ENCODE peak calls at places on chromosome 3, in four cellular contexts. B, X, P and J are unnamed samples.

GRCh38 chr3:56800373-56801150 is 1.2 kb downstream of the ARHGEF3 start:
- DNase-seq in B (no peak), X (no peak), P (no peak), J (no peak)

GRCh38 chr3:60579734-60580133 is 671.5 kb downstream of the FHIT start:
- DNase-seq in B (no peak), X (peak), P (no peak), J (no peak)

GRCh38 chr3:71573181-71573580 is 10.3 kb downstream of the FOXP1 start:
- DNase-seq in B (no peak), X (no peak), P (no peak), J (no peak)

GRCh38 chr3:142087676-142088075 is 61.7 kb downstream of the TFDP2 start:
- DNase-seq in B (no peak), X (no peak), P (no peak), J (no peak)

GRCh38 chr3:16404349-16404895 is 109.1 kb downstream of the RFTN1 start:
- DNase-seq in B (no peak), X (no peak), P (no peak), J (no peak)

GRCh38 chr3:169664034-169664820 is 715 bp upstream of the MECOM start:
- DNase-seq in B (no peak), X (peak), P (no peak), J (no peak)

GRCh38 chr3:155386817-155387403 is 93.4 kb upstream of the STRIT1 start:
- DNase-seq in B (no peak), X (no peak), P (no peak), J (no peak)

GRCh38 chr3:72665103-72665502 is 183.1 kb downstream of the SHQ1 start:
- DNase-seq in B (no peak), X (no peak), P (no peak), J (no peak)

GRCh38 chr3:173892547-173892946 is 495.0 kb downstream of the NLGN1 start:
- DNase-seq in B (no peak), X (no peak), P (no peak), J (no peak)

GRCh38 chr3:192802957-192803899 is 75.9 kb upstream of the FGF12 start:
- DNase-seq in B (peak), X (peak), P (peak), J (no peak)

GRCh38 chr3:128438488-128439072 is 28.1 kb downstream of the DNAJB8 start:
- DNase-seq in B (peak), X (peak), P (no peak), J (no peak)

GRCh38 chr3:126487151-126487771 is 11.6 kb upstream of the ZXDC start:
- DNase-seq in B (peak), X (no peak), P (peak), J (no peak)

GRCh38 chr3:12901631-12902045 is 60.3 kb upstream of the RPL32 start:
- DNase-seq in B (peak), X (no peak), P (peak), J (no peak)

GRCh38 chr3:141998674-141999290 is 122.3 kb downstream of the ATP1B3 start:
- DNase-seq in B (no peak), X (peak), P (peak), J (no peak)

GRCh38 chr3:143586565-143586964 is 261.7 kb downstream of the SLC9A9 start:
- DNase-seq in B (no peak), X (no peak), P (no peak), J (no peak)

GRCh38 chr3:56691165-56692000 is 8.3 kb upstream of the TASOR start:
- DNase-seq in B (no peak), X (no peak), P (no peak), J (no peak)

GRCh38 chr3:52392216-52392930 is 52.5 kb downstream of the SEMA3G start:
- DNase-seq in B (no peak), X (no peak), P (no peak), J (no peak)

GRCh38 chr3:179432021-179432420 is 19.2 kb downstream of the GNB4 start:
- DNase-seq in B (no peak), X (no peak), P (no peak), J (peak)

GRCh38 chr3:191461113-191461595 is at the start of gene PYDC2:
- DNase-seq in B (no peak), X (peak), P (no peak), J (no peak)

GRCh38 chr3:158105124-158105709 is 1.0 kb downstream of the SHOX2 start:
- DNase-seq in B (peak), X (peak), P (no peak), J (no peak)

GRCh38 chr3:134857776-134858515 is 62.9 kb downstream of the EPHB1 start:
- DNase-seq in B (no peak), X (no peak), P (no peak), J (no peak)

GRCh38 chr3:194399874-194400411 is 877 bp upstream of the GP5 start:
- DNase-seq in B (no peak), X (no peak), P (no peak), J (no peak)

GRCh38 chr3:117526485-117527079 is 817.0 kb downstream of the TUSC7 start:
- DNase-seq in B (peak), X (no peak), P (peak), J (no peak)

GRCh38 chr3:123799544-123800351 is 84.4 kb downstream of the MYLK start:
- DNase-seq in B (no peak), X (no peak), P (peak), J (no peak)

DNA sequence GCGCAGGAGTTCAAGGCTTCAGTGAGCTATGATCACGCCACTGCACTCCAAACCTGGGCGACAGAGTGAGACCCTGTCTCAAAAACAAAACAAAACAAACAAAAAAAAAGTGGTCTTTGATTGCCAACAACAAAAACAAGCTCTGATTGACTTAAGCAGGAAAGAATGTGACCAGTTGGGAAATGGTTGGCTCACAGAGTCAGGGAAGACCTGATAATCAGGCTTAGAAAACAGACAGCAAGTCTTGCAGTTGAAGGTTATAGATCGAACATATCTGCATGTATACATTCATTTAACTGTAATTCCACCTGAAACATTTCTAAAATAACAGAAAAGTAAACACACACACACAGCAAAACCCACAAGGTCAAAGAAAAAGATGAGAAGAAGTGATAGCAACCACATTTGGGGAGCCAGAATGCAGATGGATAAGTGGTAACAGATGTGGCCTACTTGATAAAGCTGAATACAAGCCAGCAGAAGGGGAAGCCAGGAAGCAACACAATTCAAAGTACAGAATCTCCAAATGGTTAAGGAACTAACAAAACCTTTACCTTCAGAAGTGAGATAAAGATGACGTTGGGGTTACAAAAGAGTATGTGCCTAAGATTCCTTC is 699.9 kb upstream of the ZNF385D start:
- DNase-seq in B (no peak), X (peak), P (no peak), J (no peak)
- TF ChIP-seq CHD2 in B (no peak), X (peak), P (no peak), J (no peak)

DNA sequence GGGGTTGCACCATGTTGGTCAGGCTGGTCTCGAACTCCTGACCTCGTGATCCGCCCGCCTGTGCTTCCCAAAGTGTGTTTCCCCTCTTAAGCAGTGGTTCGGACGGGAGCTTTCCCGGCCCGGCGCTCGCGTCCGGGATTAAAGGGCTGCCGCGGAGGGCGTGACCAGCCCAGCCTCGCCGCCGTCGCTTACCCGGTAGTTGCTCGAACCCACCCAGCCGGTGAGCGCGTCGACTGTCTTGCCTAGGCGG is 513 bp downstream of the CLASP2 start:
- DNase-seq in B (peak), X (peak), P (no peak), J (no peak)
- TF ChIP-seq FOXM1 in B (no peak), X (no peak), P (no peak), J (no peak)

DNA sequence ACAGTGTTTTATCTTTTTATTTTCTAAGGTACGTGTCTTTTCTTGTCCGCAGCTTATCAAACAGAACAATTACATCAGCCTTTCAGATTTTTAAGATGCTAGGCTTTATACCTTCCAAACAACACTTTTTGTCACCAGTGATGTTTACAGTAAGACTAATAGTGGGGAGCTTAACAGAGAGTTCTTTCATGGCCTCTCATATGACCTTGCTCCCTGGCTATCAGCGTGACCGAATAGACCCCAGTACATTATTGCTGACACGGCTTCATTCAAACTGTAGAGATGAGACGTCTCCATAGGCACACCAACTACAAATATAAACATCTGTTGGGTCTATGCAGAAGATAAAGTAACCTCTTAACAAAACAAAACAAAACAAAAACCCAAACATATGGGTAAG is 477.6 kb upstream of the KCNMB2 start:
- DNase-seq in B (no peak), X (no peak), P (peak), J (no peak)
- TF ChIP-seq CHD2 in B (no peak), X (no peak), P (no peak), J (no peak)

DNA sequence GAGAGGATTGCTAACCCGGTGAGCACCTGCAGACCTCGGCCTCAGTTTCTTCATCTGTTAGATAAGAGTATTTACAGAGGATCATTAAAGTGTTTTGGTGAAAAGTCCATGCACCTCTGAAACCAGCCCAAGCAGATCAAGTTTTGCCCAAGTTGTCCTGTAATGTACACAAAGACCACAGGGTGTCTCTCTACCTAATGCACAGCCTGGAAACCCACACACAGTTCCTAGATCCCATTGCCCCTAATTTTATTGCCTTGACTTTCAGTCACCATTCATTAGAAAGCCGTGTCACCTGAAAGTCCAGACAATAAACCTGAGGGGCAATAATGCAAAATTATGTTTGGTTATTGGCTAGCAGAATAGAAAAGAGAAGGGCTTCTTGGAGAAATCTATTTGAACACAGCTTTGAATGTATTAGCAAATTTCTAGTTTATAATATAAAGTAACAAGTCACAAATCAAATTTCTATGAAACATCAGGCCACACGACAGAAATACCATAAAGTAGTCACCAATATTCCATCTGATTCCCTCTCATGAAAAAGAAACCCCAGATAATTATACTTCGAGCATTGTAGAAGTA is 161.3 kb upstream of the SLC2A2 start:
- DNase-seq in B (peak), X (peak), P (peak), J (no peak)
- TF ChIP-seq FOXM1 in B (no peak), X (no peak), P (no peak), J (no peak)

GRCh38 chr3:59326246-59327024 is 276.6 kb upstream of the CFAP20DC start:
- DNase-seq in B (peak), X (no peak), P (peak), J (no peak)

GRCh38 chr3:59321881-59322540 is 272.2 kb upstream of the CFAP20DC start:
- DNase-seq in B (no peak), X (no peak), P (no peak), J (no peak)

GRCh38 chr3:59327324-59327939 is 277.6 kb upstream of the CFAP20DC start:
- DNase-seq in B (no peak), X (no peak), P (no peak), J (no peak)
- TF ChIP-seq CHD2 in B (no peak), X (no peak), P (no peak), J (no peak)

GRCh38 chr3:161266731-161267150 is 45.6 kb downstream of the NMD3 start:
- DNase-seq in B (no peak), X (no peak), P (peak), J (no peak)
- TF ChIP-seq FOXM1 in B (no peak), X (no peak), P (no peak), J (no peak)